ENCODE peak calls at places on chromosomes 1 and 21, in eight cellular contexts. R is NCI-H524; P is AG04449; G is NCI-H446; I is activated naive CD4-positive, alpha-beta T cell treated with Interleukin-2 at 50 U/mL for 16 hours; U is NCI-H1105; Z is activated CD4-positive, alpha-beta T cell treated with anti-CD3 and anti-CD28 coated beads for 48 hours; X is CD8-positive, alpha-beta memory T cell. W is an unnamed sample.

GRCh38 chr21:44756416-44757185 is 45.0 kb downstream of the UBE2G2 start:
- DNase-seq in R (no peak), P (no peak), G (no peak), I (no peak), U (no peak), Z (no peak), X (no peak), W (no peak)

GRCh38 chr1:172778461-172779455 is 119.9 kb downstream of the FASLG start:
- DNase-seq in R (no peak), P (no peak), G (no peak), I (no peak), U (no peak), Z (no peak), X (no peak), W (no peak)

GRCh38 chr1:243428617-243429342 is 172.9 kb downstream of the SDCCAG8 start:
- DNase-seq in R (no peak), P (no peak), G (no peak), I (no peak), U (no peak), Z (no peak), X (no peak), W (no peak)

GRCh38 chr1:30043256-30043655 is 680.1 kb downstream of the MATN1 start:
- DNase-seq in R (no peak), P (no peak), G (no peak), I (no peak), U (no peak), Z (no peak), X (no peak), W (no peak)

GRCh38 chr1:115507256-115507589 is 134.5 kb upstream of the VANGL1 start:
- DNase-seq in R (no peak), P (no peak), G (no peak), I (no peak), U (no peak), Z (no peak), X (no peak), W (no peak)

GRCh38 chr1:110125810-110126209 is 13.6 kb downstream of the UBL4B start:
- DNase-seq in R (no peak), P (no peak), G (no peak), I (no peak), U (no peak), Z (no peak), X (no peak), W (no peak)

GRCh38 chr1:154420961-154421924 is 16.1 kb downstream of the IL6R start:
- DNase-seq in R (no peak), P (no peak), G (no peak), I (no peak), U (no peak), Z (no peak), X (no peak), W (no peak)

GRCh38 chr1:33654267-33654832 is 181.9 kb downstream of the ZSCAN20 start:
- DNase-seq in R (no peak), P (no peak), G (no peak), I (no peak), U (no peak), Z (peak; percentile 7), X (no peak), W (no peak)

GRCh38 chr1:184492543-184492942 is 105.7 kb downstream of the C1orf21 start:
- DNase-seq in R (no peak), P (no peak), G (no peak), I (no peak), U (no peak), Z (no peak), X (no peak), W (no peak)

GRCh38 chr1:40803447-40803846 is 19.9 kb downstream of the KCNQ4 start:
- DNase-seq in R (no peak), P (no peak), G (no peak), I (no peak), U (no peak), Z (no peak), X (no peak), W (no peak)

GRCh38 chr1:216742625-216743024 is 19.4 kb upstream of the ESRRG start:
- DNase-seq in R (no peak), P (no peak), G (no peak), I (no peak), U (no peak), Z (no peak), X (no peak), W (no peak)

GRCh38 chr21:45151484-45152115 is 77.2 kb downstream of the ADARB1 start:
- DNase-seq in R (no peak), P (no peak), G (no peak), I (no peak), U (no peak), Z (no peak), X (no peak), W (no peak)

GRCh38 chr21:15437873-15438272 is 291.9 kb upstream of the USP25 start:
- DNase-seq in R (no peak), P (no peak), G (no peak), I (no peak), U (no peak), Z (peak; percentile 7), X (no peak), W (no peak)

GRCh38 chr1:226736908-226737818 is 1.9 kb downstream of the ITPKB start:
- DNase-seq in R (peak; percentile 47), P (no peak), G (no peak), I (peak; percentile 66), U (no peak), Z (peak; percentile 67), X (peak; percentile 46), W (peak; percentile 66)

GRCh38 chr21:36985761-36986594 is 19.5 kb upstream of the HLCS start:
- DNase-seq in R (no peak), P (no peak), G (no peak), I (no peak), U (no peak), Z (no peak), X (no peak), W (no peak)

GRCh38 chr1:162367772-162368171 is 8.9 kb downstream of the SPATA46 start:
- DNase-seq in R (no peak), P (no peak), G (no peak), I (no peak), U (no peak), Z (no peak), X (no peak), W (no peak)

GRCh38 chr1:53048345-53048737 is 13.7 kb upstream of the PODN start:
- DNase-seq in R (no peak), P (no peak), G (no peak), I (no peak), U (no peak), Z (no peak), X (no peak), W (no peak)

GRCh38 chr1:190599677-190600076 is 122.0 kb upstream of the BRINP3 start:
- DNase-seq in R (no peak), P (no peak), G (no peak), I (no peak), U (no peak), Z (no peak), X (no peak), W (no peak)

GRCh38 chr1:236514703-236515442 is 8.9 kb upstream of the LGALS8 start:
- DNase-seq in R (no peak), P (no peak), G (no peak), I (no peak), U (no peak), Z (no peak), X (no peak), W (no peak)

GRCh38 chr1:113057006-113057405 is 16.0 kb upstream of the LRIG2 start:
- DNase-seq in R (no peak), P (no peak), G (no peak), I (no peak), U (no peak), Z (no peak), X (no peak), W (no peak)

GRCh38 chr1:10561497-10561896 is 86.7 kb downstream of the PEX14 start:
- DNase-seq in R (no peak), P (no peak), G (no peak), I (no peak), U (peak; percentile 13), Z (no peak), X (no peak), W (no peak)

GRCh38 chr1:15177710-15178166 is 24.2 kb downstream of the TMEM51 start:
- DNase-seq in R (no peak), P (no peak), G (no peak), I (no peak), U (no peak), Z (no peak), X (no peak), W (no peak)

GRCh38 chr1:90714521-90714951 is 2.6 kb downstream of the BARHL2 start:
- DNase-seq in R (no peak), P (no peak), G (no peak), I (no peak), U (no peak), Z (no peak), X (no peak), W (no peak)

GRCh38 chr21:26909972-26910371 is 56.9 kb downstream of the ADAMTS5 start:
- DNase-seq in R (peak; percentile 4), P (no peak), G (no peak), I (no peak), U (no peak), Z (no peak), X (no peak), W (no peak)

GRCh38 chr1:88276158-88276557 is 407.9 kb upstream of the PKN2 start:
- DNase-seq in R (no peak), P (peak; percentile 14), G (no peak), I (no peak), U (no peak), Z (no peak), X (no peak), W (no peak)

GRCh38 chr1:154349121-154349520 is 23.8 kb downstream of the ATP8B2 start:
- DNase-seq in R (no peak), P (no peak), G (no peak), I (no peak), U (no peak), Z (no peak), X (no peak), W (no peak)

GRCh38 chr21:18369115-18369514 is 34.5 kb downstream of the TMPRSS15 start:
- DNase-seq in R (peak; percentile 42), P (no peak), G (peak; percentile 56), I (no peak), U (peak; percentile 35), Z (no peak), X (no peak), W (no peak)

GRCh38 chr1:113928950-113929749 is at the start of gene HIPK1:
- DNase-seq in R (peak; percentile 70), P (peak; percentile 17), G (peak; percentile 81), I (peak; percentile 94), U (peak; percentile 92), Z (peak; percentile 95), X (peak; percentile 87), W (peak; percentile 94)

GRCh38 chr1:21007876-21008275 is 168.8 kb downstream of the EIF4G3 start:
- DNase-seq in R (no peak), P (no peak), G (no peak), I (no peak), U (no peak), Z (no peak), X (no peak), W (no peak)

GRCh38 chr21:46180778-46181391 is 3.4 kb downstream of the SPATC1L start:
- DNase-seq in R (no peak), P (no peak), G (no peak), I (no peak), U (no peak), Z (no peak), X (no peak), W (no peak)

W was measured in naive thymus-derived CD8-positive, alpha-beta T cell.